ENCODE peak calls at places on chromosomes 13 and 19, in six cellular contexts. H is adrenal gland, A is IMR-90, P is transverse colon, U is heart left ventricle, R is tibial nerve. F is an unnamed sample. For H3K36me3, the result is how much of the 10 kb centered on the place peaks cover.

GRCh38 chr19:46386151-46386550 is 27.2 kb downstream of the CCDC8 start:
- DNase-seq in H (no peak), A (no peak), P (no peak), U (no peak), R (no peak), F (no peak)

GRCh38 chr13:31175847-31176536 is 14.3 kb upstream of the HSPH1 start:
- DNase-seq in H (no peak), A (no peak), P (no peak), U (no peak), R (no peak), F (no peak)

GRCh38 chr19:4172861-4173473 is 9.4 kb downstream of the SIRT6 start:
- DNase-seq in H (peak), A (peak), P (peak), U (peak), R (peak), F (no peak)

GRCh38 chr19:38173324-38174041 is 50.5 kb downstream of the DPF1 start:
- DNase-seq in H (peak), A (peak), P (no peak), U (peak), R (no peak), F (no peak)

GRCh38 chr19:17779281-17779930 is 15.5 kb upstream of the B3GNT3 start:
- DNase-seq in H (peak), A (peak), P (peak), U (no peak), R (peak), F (no peak)

GRCh38 chr13:52845766-52846566 is 2.5 kb downstream of the PCDH8 start:
- DNase-seq in H (peak), A (no peak), P (peak), U (no peak), R (no peak), F (no peak)

GRCh38 chr19:10018219-10018618 is 4.9 kb downstream of the RDH8 start:
- DNase-seq in H (no peak), A (peak), P (no peak), U (no peak), R (no peak), F (no peak)

GRCh38 chr13:101267656-101268055 is 148.7 kb downstream of the NALCN start:
- DNase-seq in H (no peak), A (no peak), P (no peak), U (no peak), R (no peak), F (no peak)

GRCh38 chr19:29546583-29547190 is 20.9 kb downstream of the VSTM2B start:
- DNase-seq in H (no peak), A (no peak), P (no peak), U (no peak), R (no peak), F (no peak)

GRCh38 chr13:91154954-91155353 is 192.5 kb upstream of the MIR17HG start:
- DNase-seq in H (no peak), A (no peak), P (no peak), U (no peak), R (no peak), F (no peak)

GRCh38 chr19:44752816-44753618 is 4.5 kb downstream of the BCL3 start:
- DNase-seq in H (peak), A (peak), P (peak), U (peak), R (peak), F (peak)

GRCh38 chr13:110984798-110985197 is 69.9 kb upstream of the ANKRD10 start:
- DNase-seq in H (no peak), A (no peak), P (no peak), U (no peak), R (no peak), F (no peak)

GRCh38 chr13:27270594-27271520 is at the start of gene RASL11A:
- DNase-seq in H (peak), A (peak), P (peak), U (peak), R (peak), F (peak)

GRCh38 chr13:32126756-32127155 is 95.2 kb downstream of the FRY start:
- DNase-seq in H (no peak), A (peak), P (no peak), U (no peak), R (no peak), F (no peak)

GRCh38 chr19:13492128-13492527 is 14.2 kb downstream of the CACNA1A start:
- DNase-seq in H (no peak), A (peak), P (no peak), U (no peak), R (no peak), F (no peak)

GRCh38 chr13:36432106-36432544 is at the start of gene CCNA1:
- DNase-seq in H (peak), A (no peak), P (no peak), U (no peak), R (no peak), F (no peak)

GRCh38 chr19:35458821-35459391 is 10.8 kb downstream of the FFAR2 start:
- DNase-seq in H (no peak), A (no peak), P (no peak), U (no peak), R (no peak), F (no peak)

GRCh38 chr13:99182439-99182838 is 18.2 kb upstream of the UBAC2 start:
- DNase-seq in H (no peak), A (no peak), P (no peak), U (no peak), R (no peak), F (no peak)

GRCh38 chr19:29812080-29812880 is 489 bp downstream of the CCNE1 start:
- DNase-seq in H (peak), A (no peak), P (peak), U (peak), R (no peak), F (no peak)

GRCh38 chr13:46359731-46360130 is 27.3 kb downstream of the RUBCNL start:
- DNase-seq in H (no peak), A (peak), P (no peak), U (no peak), R (no peak), F (no peak)

GRCh38 chr19:41218615-41219507 is at the start of gene AXL:
- DNase-seq in H (peak), A (peak), P (peak), U (peak), R (peak), F (no peak)

GRCh38 chr19:34181111-34181864 is 9.0 kb downstream of the LSM14A start:
- DNase-seq in H (no peak), A (no peak), P (no peak), U (no peak), R (no peak), F (no peak)

GRCh38 chr13:75197803-75198202 is 284.2 kb downstream of the TBC1D4 start:
- DNase-seq in H (no peak), A (no peak), P (no peak), U (no peak), R (no peak), F (no peak)

GRCh38 chr13:110017379-110017778 is 231.0 kb upstream of the IRS2 start:
- DNase-seq in H (no peak), A (peak), P (no peak), U (no peak), R (no peak), F (no peak)

GRCh38 chr13:24627090-24627714 is 53.0 kb upstream of the ATP12A start:
- DNase-seq in H (no peak), A (no peak), P (no peak), U (no peak), R (no peak), F (no peak)

GRCh38 chr19:14540741-14541525 is 11.5 kb downstream of the TECR start:
- DNase-seq in H (no peak), A (no peak), P (no peak), U (no peak), R (no peak), F (no peak)

GRCh38 chr19:7925171-7925837 is 631 bp downstream of the CTXN1 start:
- DNase-seq in H (peak), A (peak), P (peak), U (no peak), R (peak), F (no peak)

GRCh38 chr13:31209172-31209818 is 9.5 kb downstream of the B3GLCT start:
- DNase-seq in H (peak), A (peak), P (peak), U (peak), R (peak), F (no peak)

GRCh38 chr19:4328243-4328990 is 10.2 kb downstream of the STAP2 start:
- DNase-seq in H (peak), A (peak), P (peak), U (peak), R (peak), F (peak)

GRCh38 chr13:68190826-68191225 is 960.7 kb upstream of the PCDH9 start:
- DNase-seq in H (no peak), A (no peak), P (no peak), U (no peak), R (no peak), F (no peak)

GRCh38 chr19:34215006-34215665 is 39.2 kb upstream of the GARRE1 start:
- DNase-seq in H (no peak), A (no peak), P (no peak), U (no peak), R (no peak), F (no peak)

GRCh38 chr19:48237057-48237456 is 18.7 kb downstream of the CARD8 start:
- DNase-seq in H (no peak), A (no peak), P (no peak), U (no peak), R (no peak), F (no peak)

DNA sequence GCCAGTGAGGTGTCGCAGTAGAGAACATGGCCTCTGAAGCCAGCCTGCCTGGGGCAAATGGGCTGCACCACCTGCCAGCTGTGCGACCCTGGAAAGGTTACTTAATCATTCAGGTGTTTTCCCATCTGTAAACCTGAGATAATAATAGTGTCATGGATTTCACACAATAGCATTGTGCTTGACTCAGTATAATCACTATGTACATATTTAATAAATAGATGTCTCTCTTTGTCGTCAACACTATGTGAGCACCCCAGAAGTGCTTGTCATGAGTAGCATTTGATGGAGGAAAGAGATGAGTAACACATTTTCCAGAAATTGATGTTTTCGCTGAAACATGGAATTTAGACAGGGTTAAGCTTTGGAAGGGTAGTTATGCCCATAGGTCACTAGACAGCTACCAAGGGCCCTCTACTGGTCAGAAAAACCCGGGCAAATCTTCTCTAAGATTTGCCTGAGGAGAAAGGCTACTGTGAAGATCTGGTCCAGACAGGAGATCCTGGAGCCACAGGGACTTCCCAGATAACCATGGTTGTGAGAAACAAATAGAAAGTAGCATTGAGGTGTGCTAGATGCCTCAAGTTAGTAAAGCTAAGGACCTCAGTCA is 9.5 kb upstream of the MBNL2 start:
- DNase-seq in H (peak), A (peak), P (peak), U (no peak), R (no peak), F (no peak)
- TF ChIP-seq CTCF in H (peak), A (peak), P (peak), U (peak), R (no peak), F (no peak)

GRCh38 chr19:1406496-1406817 is 929 bp upstream of the DAZAP1 start:
- DNase-seq in H (no peak), A (no peak), P (peak), U (no peak), R (no peak), F (no peak)

GRCh38 chr19:1408300-1409203 is 1.2 kb downstream of the DAZAP1 start:
- DNase-seq in H (peak), A (peak), P (peak), U (peak), R (no peak), F (no peak)

GRCh38 chr19:1409204-1410005 is 2.0 kb downstream of the DAZAP1 start:
- DNase-seq in H (no peak), A (no peak), P (no peak), U (no peak), R (no peak), F (no peak)

GRCh38 chr19:1406818-1407661 is at the start of gene DAZAP1:
- DNase-seq in H (peak), A (peak), P (peak), U (peak), R (peak), F (peak)

GRCh38 chr19:1407662-1408299 is 395 bp downstream of the DAZAP1 start:
- DNase-seq in H (peak), A (no peak), P (peak), U (peak), R (no peak), F (no peak)
- TF ChIP-seq POLR2A in H (peak), A (no peak), P (no peak), U (no peak), R (no peak), F (no peak)

GRCh38 chr19:6743714-6744380 is 4.4 kb downstream of the TRIP10 start:
- DNase-seq in H (no peak), A (peak), P (peak), U (no peak), R (no peak), F (no peak)
- H3K36me3 ChIP-seq in H (under half), A (under half), P (under half), U (half or more), R (under half), F (under half)

DNA sequence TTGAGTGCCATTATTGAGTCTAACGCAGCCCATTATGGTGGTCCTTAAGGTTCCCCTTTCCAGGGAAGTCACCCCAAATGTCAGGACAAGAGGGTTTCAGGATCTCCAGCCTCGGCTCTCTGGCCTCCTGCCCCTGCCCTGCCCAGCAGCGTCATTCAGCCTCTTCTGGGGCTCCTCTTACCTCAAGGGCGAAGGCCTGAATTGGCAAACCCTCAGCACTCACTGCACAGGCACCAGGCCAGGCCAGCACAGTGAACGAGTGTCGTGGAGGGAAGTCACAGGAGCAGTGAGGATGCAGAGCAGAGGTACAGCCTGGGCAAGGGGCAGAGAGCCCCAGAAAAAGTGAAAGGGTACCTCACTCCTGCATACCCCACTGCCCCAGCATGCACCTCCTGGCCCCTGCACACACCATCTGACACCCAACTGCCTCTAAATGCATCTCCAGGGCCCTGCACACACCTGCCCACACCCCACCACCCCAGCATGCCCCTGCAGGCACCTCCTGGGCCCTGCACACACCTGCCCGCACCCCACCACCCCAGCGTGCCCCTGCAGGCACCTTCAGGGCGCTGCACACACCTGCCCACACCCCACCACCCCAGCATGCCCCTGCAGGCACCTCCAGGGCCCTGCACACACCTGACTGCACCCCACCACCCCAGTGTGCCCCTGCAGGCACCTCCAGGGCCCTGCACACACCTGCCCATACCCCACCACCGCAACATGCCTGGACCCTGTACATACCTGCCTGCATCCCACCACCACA is 19.8 kb downstream of the SLC25A42 start:
- DNase-seq in H (peak), A (no peak), P (no peak), U (peak), R (no peak), F (no peak)
- TF ChIP-seq CTCF in H (no peak), A (no peak), P (no peak), U (no peak), R (no peak), F (no peak)

DNA sequence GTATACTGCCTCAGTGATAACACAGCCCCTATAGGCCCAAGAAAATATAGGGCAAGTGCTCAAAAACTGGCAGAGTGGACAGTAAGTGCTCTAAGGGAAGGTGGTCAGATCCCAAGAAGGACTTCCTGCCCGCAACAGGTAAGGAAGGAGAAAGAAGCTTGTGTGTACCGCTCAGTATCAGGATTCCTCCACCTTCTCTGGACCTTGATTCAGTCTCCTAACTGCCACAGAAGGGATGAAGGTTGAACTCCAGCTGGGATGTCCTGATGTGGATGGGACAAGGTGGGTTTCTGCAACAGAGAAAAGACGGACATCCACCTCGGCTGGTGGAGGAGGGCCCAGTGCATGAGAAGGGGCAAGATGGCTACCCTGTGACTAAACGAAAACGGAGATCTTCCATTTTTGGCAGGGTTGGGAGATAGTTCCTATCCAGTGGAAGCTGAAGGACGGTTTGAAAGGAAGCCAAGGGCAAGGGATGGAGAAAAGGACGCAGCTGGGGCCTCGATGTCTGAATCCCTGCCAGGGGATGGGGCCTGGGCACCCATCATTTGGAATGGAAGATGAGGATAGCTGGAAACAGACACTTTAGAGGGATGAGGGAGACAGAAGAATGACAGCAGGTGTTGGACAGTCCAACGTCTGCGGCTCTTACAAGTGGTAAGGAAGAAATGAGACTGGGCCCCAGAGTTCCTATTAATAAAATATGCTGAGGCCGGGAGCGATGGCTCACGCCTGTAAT is 1.3 kb upstream of the ATF5 start:
- DNase-seq in H (no peak), A (no peak), P (no peak), U (no peak), R (no peak), F (no peak)
- TF ChIP-seq POLR2A in H (no peak), A (no peak), P (no peak), U (no peak), R (no peak), F (no peak)

GRCh38 chr13:51181752-51182383 is 40.3 kb upstream of the FAM124A start:
- DNase-seq in H (no peak), A (no peak), P (no peak), U (no peak), R (no peak), F (no peak)

GRCh38 chr13:51180853-51181511 is 41.2 kb upstream of the FAM124A start:
- DNase-seq in H (no peak), A (no peak), P (no peak), U (no peak), R (no peak), F (no peak)

GRCh38 chr13:51177188-51177587 is 45.0 kb upstream of the FAM124A start:
- DNase-seq in H (no peak), A (no peak), P (no peak), U (no peak), R (no peak), F (no peak)

GRCh38 chr13:51178456-51179074 is 43.6 kb upstream of the FAM124A start:
- DNase-seq in H (no peak), A (no peak), P (no peak), U (no peak), R (no peak), F (no peak)

DNA sequence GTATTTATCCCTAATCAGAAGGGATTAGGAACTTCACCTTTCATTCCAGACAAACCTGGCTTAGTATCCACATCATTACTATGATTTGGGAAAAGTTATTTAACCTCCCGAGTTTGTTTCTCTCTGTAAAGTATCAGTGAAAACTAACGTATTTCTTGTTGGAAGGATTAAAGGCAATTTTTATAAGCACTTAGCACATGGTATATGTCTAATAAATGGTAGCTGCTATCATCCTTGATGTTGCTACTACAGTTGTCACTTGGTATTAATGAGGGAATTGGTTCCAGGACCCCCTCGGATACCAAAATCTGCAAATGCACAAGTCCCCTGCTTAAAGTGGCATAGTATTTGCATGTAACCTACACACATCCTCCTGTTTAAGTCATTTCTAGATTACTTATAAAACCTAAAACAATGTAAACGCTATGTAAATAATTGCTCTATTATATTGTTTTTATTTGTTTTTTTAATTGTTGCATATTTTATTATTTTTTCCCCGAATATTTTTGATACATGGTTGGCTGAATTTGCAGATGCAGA is 42.7 kb upstream of the FAM124A start:
- DNase-seq in H (no peak), A (no peak), P (no peak), U (no peak), R (no peak), F (no peak)
- H3K36me3 ChIP-seq in H (under half), A (under half), P (under half), U (under half), R (under half), F (under half)